ENCODE peak calls at places on chromosomes 12 and 14, in five cellular contexts. P is heart left ventricle, I is hepatocyte, L is left ventricle myocardium inferior, Y is transverse colon. T is an unnamed sample. For H3K4me1, the result is how much of the 10 kb centered on the place peaks cover.

GRCh38 chr12:2682301-2683282 is 112.2 kb upstream of the FKBP4 start:
- DNase-seq in I (peak), Y (peak), P (no peak), L (no peak), T (peak)

GRCh38 chr12:3281588-3282150 is 204.5 kb downstream of the TSPAN9 start:
- DNase-seq in P (no peak), L (no peak), Y (no peak), I (peak), T (peak)

GRCh38 chr14:104436047-104436531 is 143.5 kb upstream of the C14orf180 start:
- DNase-seq in I (peak), L (peak), P (peak), Y (peak), T (peak)

GRCh38 chr12:2752676-2753371 is 41.9 kb upstream of the FKBP4 start:
- DNase-seq in P (peak), I (peak), L (peak), Y (peak), T (peak)

GRCh38 chr12:114692558-114693531 is 8.9 kb upstream of the TBX3 start:
- DNase-seq in I (peak), L (no peak), Y (no peak), P (no peak), T (no peak)

GRCh38 chr12:123519151-123520001 is 14.1 kb downstream of the RILPL1 start:
- DNase-seq in Y (peak), I (peak), P (peak), L (peak), T (peak)

GRCh38 chr14:74463697-74464096 is 29.4 kb downstream of the NPC2 start:
- DNase-seq in Y (no peak), L (no peak), P (no peak), I (no peak), T (no peak)

GRCh38 chr12:120460157-120460556 is 9.4 kb downstream of the SRSF9 start:
- DNase-seq in I (no peak), Y (no peak), L (no peak), P (no peak), T (no peak)

GRCh38 chr14:56207626-56208297 is 89.6 kb downstream of the PELI2 start:
- DNase-seq in I (peak), Y (peak), L (no peak), P (no peak), T (no peak)

GRCh38 chr14:32435411-32435810 is 106.3 kb downstream of the AKAP6 start:
- DNase-seq in Y (no peak), I (no peak), L (no peak), P (no peak), T (no peak)

GRCh38 chr12:26014085-26014484 is 55.6 kb downstream of the RASSF8 start:
- DNase-seq in P (no peak), I (no peak), L (no peak), Y (no peak), T (no peak)

GRCh38 chr14:95440951-95441350 is 75.5 kb downstream of the SYNE3 start:
- DNase-seq in L (no peak), I (no peak), P (no peak), Y (no peak), T (no peak)

GRCh38 chr12:54200412-54200811 is 11.6 kb upstream of the SMUG1 start:
- DNase-seq in L (no peak), P (no peak), I (no peak), Y (no peak), T (no peak)

GRCh38 chr12:22287776-22288621 is 46.5 kb downstream of the ST8SIA1 start:
- DNase-seq in Y (no peak), L (no peak), I (no peak), P (no peak), T (peak)

DNA sequence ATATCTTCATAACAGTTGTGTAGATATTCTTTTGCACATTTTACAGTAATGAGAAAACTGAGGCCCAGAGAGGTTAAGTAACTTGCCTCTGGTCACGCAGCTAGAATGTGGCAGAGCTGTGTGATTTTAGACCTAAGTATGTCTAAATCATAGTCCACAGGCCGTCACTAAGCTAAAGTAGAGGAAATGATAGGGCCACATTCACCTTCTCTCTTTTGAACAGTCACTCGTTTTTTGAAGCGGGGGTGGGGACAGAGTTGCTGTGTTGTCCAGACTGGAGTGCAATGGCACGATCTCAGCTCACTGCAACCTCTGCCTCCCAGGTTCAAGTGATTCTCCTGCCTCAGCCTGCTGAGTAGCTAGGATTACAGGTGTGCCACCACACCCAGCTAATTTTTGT is 68.5 kb downstream of the RASSF3 start:
- DNase-seq in L (no peak), P (no peak), Y (no peak), I (no peak), T (no peak)
- H3K27ac ChIP-seq in L (peak), P (peak), Y (peak), I (no peak), T (no peak)

GRCh38 chr14:34246206-34246605 is 215.8 kb downstream of the SPTSSA start:
- DNase-seq in Y (no peak), P (no peak), L (no peak), I (no peak), T (no peak)
- H3K4me1 ChIP-seq in Y (under half), P (under half), L (under half), I (under half), T (under half)

DNA sequence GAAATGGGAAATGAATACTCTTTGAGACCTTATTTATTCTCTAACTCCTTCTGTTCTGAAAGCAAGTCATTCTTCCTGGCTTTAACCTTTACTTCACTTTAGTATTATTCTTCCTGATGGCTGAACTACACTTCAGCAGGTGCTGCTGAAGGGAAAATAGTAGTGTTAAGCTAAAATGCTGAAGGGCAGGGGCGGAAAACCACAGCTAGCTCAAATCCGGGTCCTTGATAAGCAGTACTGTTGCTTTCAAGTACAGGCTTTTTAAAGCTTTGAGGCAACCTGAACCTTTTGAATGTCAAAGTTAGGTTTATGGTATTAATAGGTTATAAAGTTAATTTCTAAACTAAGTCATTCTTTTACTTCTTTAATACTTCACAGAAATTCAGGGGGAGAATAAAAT is 10.7 kb downstream of the CCDC196 start:
- DNase-seq in L (no peak), Y (no peak), P (no peak), I (no peak), T (no peak)
- H3K27ac ChIP-seq in L (no peak), Y (no peak), P (no peak), I (no peak), T (no peak)

GRCh38 chr12:94566345-94566744 is 84.0 kb downstream of the TMCC3 start:
- DNase-seq in L (no peak), Y (no peak), I (no peak), P (no peak), T (no peak)
- H3K4me1 ChIP-seq in L (under half), Y (under half), I (under half), P (under half), T (under half)

DNA sequence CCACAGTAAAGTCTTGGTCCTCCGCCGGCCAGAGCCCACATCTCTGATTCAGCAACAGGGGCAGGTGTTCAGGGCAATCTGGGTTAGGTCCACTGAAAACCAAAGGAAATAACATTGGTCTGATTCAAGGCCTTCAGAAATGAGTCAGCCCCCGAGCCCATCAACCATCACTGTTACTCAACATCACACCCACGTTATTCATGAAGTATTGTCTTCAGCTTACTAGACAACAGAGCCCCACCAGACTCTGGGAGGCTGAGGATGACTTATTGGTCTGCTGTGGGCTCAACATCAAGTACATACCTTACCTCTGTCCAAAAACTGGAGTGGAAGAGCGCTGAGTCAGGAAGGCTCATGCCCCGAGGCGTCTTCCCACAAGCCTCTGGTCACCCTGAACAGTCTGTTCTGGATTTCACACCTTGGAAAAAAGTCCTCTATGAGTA is 97.5 kb downstream of the ZFP36L1 start:
- DNase-seq in P (no peak), Y (no peak), L (no peak), I (no peak), T (no peak)
- H3K27ac ChIP-seq in P (no peak), Y (no peak), L (no peak), I (no peak), T (no peak)

GRCh38 chr12:100935929-100936328 is 141.4 kb downstream of the ANO4 start:
- DNase-seq in Y (no peak), L (no peak), I (no peak), P (no peak), T (no peak)
- H3K4me1 ChIP-seq in Y (under half), L (under half), I (under half), P (under half), T (under half)

GRCh38 chr12:6084969-6085450 is 39.5 kb downstream of the VWF start:
- DNase-seq in L (no peak), Y (no peak), I (no peak), P (no peak), T (no peak)
- H3K27ac ChIP-seq in L (peak), Y (peak), I (peak), P (peak), T (peak)

DNA sequence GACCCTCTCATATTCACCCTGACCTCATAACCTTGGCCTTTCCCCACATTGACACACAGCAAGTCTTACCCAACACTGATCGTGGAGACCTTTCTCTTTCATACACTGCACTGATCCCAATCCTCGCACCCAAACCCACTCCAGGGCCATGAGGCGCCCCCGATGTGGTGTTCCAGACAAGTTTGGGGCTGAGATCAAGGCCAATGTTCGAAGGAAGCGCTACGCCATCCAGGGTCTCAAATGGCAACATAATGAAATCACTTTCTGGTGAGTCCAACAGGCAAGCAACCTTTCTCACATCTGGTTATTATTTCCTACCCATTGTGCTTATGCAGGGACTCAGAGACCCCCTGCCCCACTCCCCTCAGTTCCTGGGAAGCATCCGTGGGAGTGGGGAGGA is 5.4 kb downstream of the MMP14 start:
- DNase-seq in Y (no peak), P (no peak), I (no peak), L (no peak), T (no peak)
- H3K4me1 ChIP-seq in Y (under half), P (under half), I (under half), L (half or more), T (under half)

GRCh38 chr12:96502949-96503532 is 13.7 kb downstream of the CFAP54 start:
- DNase-seq in Y (no peak), P (no peak), I (no peak), L (no peak), T (no peak)

GRCh38 chr12:96501139-96501741 is 11.9 kb downstream of the CFAP54 start:
- DNase-seq in L (peak), I (peak), Y (peak), P (peak), T (peak)

GRCh38 chr12:96503971-96504370 is 14.6 kb downstream of the CFAP54 start:
- DNase-seq in I (no peak), L (no peak), Y (no peak), P (no peak), T (no peak)

GRCh38 chr12:96501908-96502307 is 12.5 kb downstream of the CFAP54 start:
- DNase-seq in L (no peak), I (no peak), P (no peak), Y (no peak), T (no peak)

GRCh38 chr12:96502477-96502876 is 13.1 kb downstream of the CFAP54 start:
- DNase-seq in L (no peak), P (no peak), I (no peak), Y (peak), T (no peak)
- H3K27ac ChIP-seq in L (peak), P (no peak), I (no peak), Y (peak), T (no peak)